ENCODE peak calls at places on chromosomes 13 and 19, in eight cellular contexts. N, R, S, Q, F, P, U and W are unnamed samples.

GRCh38 chr19:38848299-38849146 is 1.3 kb downstream of the HNRNPL start:
- DNase-seq in N (no peak), R (no peak), S (no peak), Q (no peak), F (no peak), P (no peak), U (no peak), W (no peak)

GRCh38 chr13:94173312-94173854 is 306.1 kb downstream of the DCT start:
- DNase-seq in N (no peak), R (no peak), S (no peak), Q (no peak), F (no peak), P (no peak), U (no peak), W (no peak)

GRCh38 chr13:89695343-89696257 is 1651.9 kb upstream of the MIR17HG start:
- DNase-seq in N (no peak), R (peak; percentile 2), S (peak; percentile 49), Q (no peak), F (no peak), P (peak; percentile 57), U (no peak), W (peak; percentile 15)

GRCh38 chr13:39765801-39766463 is 110.5 kb downstream of the COG6 start:
- DNase-seq in N (no peak), R (no peak), S (peak; percentile 16), Q (no peak), F (no peak), P (peak; percentile 83), U (no peak), W (peak; percentile 95)

GRCh38 chr13:93655132-93655531 is 428.5 kb downstream of the GPC6 start:
- DNase-seq in N (no peak), R (no peak), S (no peak), Q (no peak), F (no peak), P (no peak), U (no peak), W (no peak)

GRCh38 chr13:43933378-43933777 is 53.7 kb downstream of the LACC1 start:
- DNase-seq in N (no peak), R (no peak), S (no peak), Q (no peak), F (no peak), P (no peak), U (no peak), W (no peak)

GRCh38 chr19:56245062-56245740 is 27.3 kb upstream of the EDDM13 start:
- DNase-seq in N (no peak), R (no peak), S (no peak), Q (no peak), F (no peak), P (no peak), U (no peak), W (no peak)

GRCh38 chr13:27523345-27524073 is 73.1 kb upstream of the MTIF3 start:
- DNase-seq in N (no peak), R (no peak), S (peak; percentile 37), Q (no peak), F (no peak), P (no peak), U (no peak), W (no peak)

GRCh38 chr13:28717170-28717569 is 1.6 kb downstream of the SLC46A3 start:
- DNase-seq in N (no peak), R (no peak), S (no peak), Q (no peak), F (no peak), P (no peak), U (no peak), W (no peak)

GRCh38 chr19:35601971-35602370 is 10.6 kb upstream of the HAUS5 start:
- DNase-seq in N (no peak), R (no peak), S (no peak), Q (no peak), F (no peak), P (no peak), U (no peak), W (no peak)

GRCh38 chr19:35724560-35724959 is 6.8 kb downstream of the KMT2B start:
- DNase-seq in N (no peak), R (no peak), S (no peak), Q (no peak), F (no peak), P (no peak), U (no peak), W (no peak)

GRCh38 chr13:21033224-21033855 is 28.0 kb downstream of the LATS2 start:
- DNase-seq in N (no peak), R (no peak), S (no peak), Q (no peak), F (no peak), P (no peak), U (no peak), W (no peak)

GRCh38 chr19:10553087-10553667 is 9.5 kb downstream of the ATG4D start:
- DNase-seq in N (no peak), R (no peak), S (peak; percentile 57), Q (no peak), F (no peak), P (no peak), U (no peak), W (no peak)

GRCh38 chr13:20136781-20137703 is 23.8 kb downstream of the GJA3 start:
- DNase-seq in N (no peak), R (no peak), S (peak; percentile 61), Q (peak; percentile 5), F (peak; percentile 47), P (no peak), U (peak; percentile 36), W (no peak)

GRCh38 chr13:44160549-44161278 is 212.9 kb upstream of the SERP2 start:
- DNase-seq in N (no peak), R (no peak), S (no peak), Q (no peak), F (no peak), P (no peak), U (no peak), W (no peak)

GRCh38 chr13:44170731-44171130 is 202.9 kb upstream of the SERP2 start:
- DNase-seq in N (no peak), R (no peak), S (no peak), Q (no peak), F (no peak), P (no peak), U (no peak), W (no peak)

GRCh38 chr19:9836021-9836420 is 903 bp downstream of the PIN1 start:
- DNase-seq in N (no peak), R (no peak), S (peak; percentile 64), Q (no peak), F (no peak), P (no peak), U (no peak), W (peak; percentile 28)

GRCh38 chr19:5466814-5467291 is 11.6 kb downstream of the ZNRF4 start:
- DNase-seq in N (no peak), R (no peak), S (no peak), Q (no peak), F (no peak), P (peak; percentile 29), U (no peak), W (peak; percentile 35)

GRCh38 chr19:12260236-12260635 is 34.4 kb downstream of the ZNF44 start:
- DNase-seq in N (no peak), R (no peak), S (no peak), Q (no peak), F (no peak), P (no peak), U (no peak), W (no peak)

GRCh38 chr13:24943136-24943535 is 152.8 kb upstream of the PABPC3 start:
- DNase-seq in N (no peak), R (no peak), S (no peak), Q (no peak), F (no peak), P (no peak), U (no peak), W (no peak)

GRCh38 chr19:44757735-44758505 is 9.4 kb downstream of the BCL3 start:
- DNase-seq in N (no peak), R (no peak), S (no peak), Q (no peak), F (no peak), P (no peak), U (no peak), W (no peak)

GRCh38 chr19:5023128-5023571 is 54.2 kb downstream of the KDM4B start:
- DNase-seq in N (no peak), R (no peak), S (no peak), Q (no peak), F (no peak), P (no peak), U (no peak), W (no peak)